ENCODE peak calls at places on chromosome 2, in nine cellular contexts. U is A549; B is kidney; D is right atrium auricular region; M is Peyer's patch; R is upper lobe of right lung; G is IMR-90; K is thoracic aorta; W is CD8-positive, alpha-beta T cell. Z is an unnamed sample.

GRCh38 chr2:30272761-30273573 is 41.6 kb downstream of the LBH start:
- DNase-seq in R (no peak), B (no peak), U (peak; percentile 44), W (no peak), D (no peak), K (no peak), G (peak; percentile 77), M (no peak), Z (no peak)

GRCh38 chr2:40797115-40797514 is 345.2 kb upstream of the SLC8A1 start:
- DNase-seq in D (no peak), R (no peak), K (no peak), G (peak; percentile 38), U (no peak), B (no peak), W (no peak), M (no peak), Z (no peak)

GRCh38 chr2:207317358-207317984 is 151.7 kb upstream of the KLF7 start:
- DNase-seq in G (peak; percentile 64), B (no peak), W (no peak), M (no peak), R (no peak), D (no peak), K (no peak), U (no peak), Z (no peak)

GRCh38 chr2:170530284-170530745 is 184.8 kb upstream of the SP5 start:
- DNase-seq in W (no peak), R (peak; percentile 85), G (peak; percentile 34), K (peak; percentile 23), M (peak; percentile 83), D (peak; percentile 86), U (peak; percentile 8), B (peak; percentile 77), Z (peak; percentile 83)

GRCh38 chr2:172278642-172279041 is 148.7 kb upstream of the ITGA6 start:
- DNase-seq in B (no peak), R (no peak), U (no peak), D (no peak), K (no peak), M (no peak), G (no peak), W (no peak), Z (no peak)

GRCh38 chr2:181300600-181301291 is 156.4 kb upstream of the ITGA4 start:
- DNase-seq in R (no peak), B (no peak), K (no peak), M (peak; percentile 57), W (peak; percentile 56), D (no peak), U (no peak), G (no peak), Z (no peak)

GRCh38 chr2:190996338-190996946 is 17.5 kb downstream of the STAT1 start:
- DNase-seq in G (peak; percentile 34), K (no peak), B (no peak), R (no peak), D (no peak), W (no peak), U (peak; percentile 74), M (no peak), Z (no peak)

GRCh38 chr2:59182249-59182648 is 941.1 kb upstream of the FANCL start:
- DNase-seq in W (no peak), B (no peak), R (no peak), M (no peak), D (no peak), K (no peak), U (peak; percentile 10), G (peak; percentile 15), Z (no peak)

GRCh38 chr2:121076885-121077549 is 208.0 kb downstream of the TFCP2L1 start:
- DNase-seq in G (peak; percentile 28), D (no peak), U (peak; percentile 58), B (no peak), R (peak; percentile 87), M (peak; percentile 82), W (peak; percentile 61), K (no peak), Z (peak; percentile 28)

GRCh38 chr2:44495035-44495434 is 133.3 kb downstream of the CAMKMT start:
- DNase-seq in G (no peak), U (no peak), W (no peak), M (no peak), K (no peak), R (no peak), B (no peak), D (no peak), Z (no peak)

GRCh38 chr2:85794491-85795121 is 40.8 kb downstream of the ATOH8 start:
- DNase-seq in K (no peak), W (no peak), M (peak; percentile 42), R (peak; percentile 61), D (no peak), U (no peak), B (peak; percentile 57), G (no peak), Z (no peak)

GRCh38 chr2:207341816-207342215 is 176.1 kb upstream of the KLF7 start:
- DNase-seq in U (no peak), R (no peak), M (no peak), G (no peak), D (no peak), W (no peak), K (no peak), B (no peak), Z (no peak)

GRCh38 chr2:120436885-120437603 is 91.1 kb downstream of the INHBB start:
- DNase-seq in B (no peak), R (no peak), K (no peak), D (no peak), G (peak; percentile 13), M (peak; percentile 49), U (peak; percentile 72), W (no peak), Z (no peak)

GRCh38 chr2:66435549-66435875 is 587 bp downstream of the MEIS1 start:
- DNase-seq in R (no peak), K (no peak), G (no peak), B (no peak), D (no peak), U (no peak), W (no peak), M (no peak), Z (no peak)

GRCh38 chr2:201960300-201960699 is 73.4 kb upstream of the FZD7 start:
- DNase-seq in M (no peak), R (no peak), W (no peak), B (no peak), U (no peak), D (no peak), K (no peak), G (no peak), Z (no peak)

DNA sequence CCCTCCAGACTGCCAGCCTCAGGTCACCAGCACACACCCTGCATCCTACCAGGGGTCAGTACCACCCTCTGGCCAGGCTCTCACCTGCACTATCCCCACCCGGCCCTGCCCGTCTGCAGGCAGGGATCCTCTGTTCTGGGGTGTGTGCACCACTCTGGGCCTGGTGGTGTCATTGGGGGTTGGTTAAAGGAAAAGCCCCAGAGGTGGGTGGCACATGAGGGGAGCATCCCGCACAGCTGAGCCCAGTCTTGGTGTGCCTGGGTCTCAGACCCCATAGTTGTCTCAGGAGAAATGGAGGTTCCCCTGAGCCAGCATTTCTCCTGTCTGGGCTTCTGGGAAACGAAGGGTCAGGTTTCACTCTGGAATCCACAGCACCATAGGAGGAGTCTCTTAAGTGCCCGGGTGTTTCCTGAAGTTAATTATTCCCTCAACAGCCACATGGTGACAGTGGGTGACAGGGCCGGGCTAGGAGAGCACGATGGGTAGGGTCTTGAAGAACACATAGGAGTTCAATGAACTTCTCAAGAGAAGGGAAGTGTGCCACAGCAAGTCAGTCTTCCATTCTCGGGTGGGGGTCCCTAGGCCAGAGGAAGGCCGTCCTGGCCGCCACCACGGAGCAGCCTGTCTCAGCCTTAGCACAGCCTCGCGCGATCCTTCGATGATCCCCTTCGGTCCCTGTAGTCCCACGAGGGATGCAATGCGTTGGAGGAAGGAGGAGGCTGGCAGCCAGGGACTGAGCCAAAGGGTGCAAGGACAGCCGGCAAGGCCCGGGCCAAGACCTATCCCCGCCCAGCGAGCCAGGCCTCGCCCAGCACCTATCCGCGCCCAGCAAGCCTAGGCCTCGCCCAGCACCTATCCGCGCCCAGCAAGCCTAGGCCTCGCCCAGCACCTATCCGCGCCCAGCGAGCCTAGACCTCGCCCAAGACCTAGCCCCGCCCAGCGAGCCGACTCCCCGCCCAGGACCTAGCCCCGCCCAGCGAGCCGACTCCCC is 1.1 kb upstream of the FARP2 start:
- DNase-seq in B (peak; percentile 96), U (peak; percentile 46), G (peak; percentile 51), W (peak; percentile 70), D (peak; percentile 73), K (peak; percentile 52), R (peak; percentile 96), M (peak; percentile 94), Z (peak; percentile 79)
- H3K4me3 ChIP-seq in B (peak overlapping the region; percentile 33), U (peak overlapping the region; percentile 26), G (peak overlapping the region; percentile 27), W (no peak overlapping the region), D (peak overlapping the region; percentile 41), K (peak overlapping the region; percentile 53), R (peak overlapping the region; percentile 25), M (no peak overlapping the region), Z (peak overlapping the region; percentile 15)

GRCh38 chr2:227479865-227480475 is 8.0 kb downstream of the AGFG1 start:
- DNase-seq in B (no peak), G (peak; percentile 58), R (no peak), U (peak; percentile 41), D (no peak), M (no peak), W (no peak), K (no peak), Z (no peak)

GRCh38 chr2:227480528-227480927 is 8.6 kb downstream of the AGFG1 start:
- DNase-seq in U (no peak), W (no peak), B (no peak), R (no peak), M (no peak), G (no peak), K (no peak), D (no peak), Z (no peak)

GRCh38 chr2:227486688-227487087 is 14.7 kb downstream of the AGFG1 start:
- DNase-seq in U (no peak), D (no peak), K (no peak), R (no peak), W (no peak), M (no peak), B (no peak), G (no peak), Z (no peak)

GRCh38 chr2:227485429-227485828 is 13.5 kb downstream of the AGFG1 start:
- DNase-seq in K (no peak), B (no peak), U (no peak), R (no peak), M (no peak), D (no peak), G (no peak), W (no peak), Z (no peak)

GRCh38 chr2:227482638-227483340 is 10.8 kb downstream of the AGFG1 start:
- DNase-seq in D (no peak), K (no peak), B (no peak), W (no peak), U (no peak), G (no peak), M (no peak), R (no peak), Z (no peak)
- TF ChIP-seq CTCF in D (no peak), K (no peak), B (no peak), W (no peak), U (no peak), G (no peak), M (no peak), R (no peak), Z (no peak)

GRCh38 chr2:240922982-240923537 is 16.9 kb downstream of the CROCC2 start:
- DNase-seq in G (no peak), U (no peak), B (peak; percentile 35), R (peak; percentile 43), W (no peak), D (peak; percentile 47), M (peak; percentile 38), K (no peak), Z (peak; percentile 5)
- H3K27ac ChIP-seq in G (no peak overlapping the region), U (peak overlapping the region; percentile 33), B (no peak overlapping the region), R (no peak overlapping the region), W (no peak overlapping the region), D (no peak overlapping the region), M (no peak overlapping the region), K (no peak overlapping the region), Z (no peak overlapping the region)

GRCh38 chr2:54999182-54999581 is 51.1 kb downstream of the RTN4 start:
- DNase-seq in K (no peak), M (no peak), R (no peak), U (no peak), B (no peak), D (no peak), G (peak; percentile 77), W (no peak), Z (peak; percentile 50)
- H3K4me3 ChIP-seq in K (peak overlapping the region; percentile 38), M (no peak overlapping the region), R (no peak overlapping the region), U (no peak overlapping the region), B (no peak overlapping the region), D (no peak overlapping the region), G (no peak overlapping the region), W (no peak overlapping the region), Z (peak overlapping the region; percentile 44)

Z was measured in gastrocnemius medialis.